ENCODE peak calls at places on chromosomes 12 and 14, in six cellular contexts. B, A, G, J, V and W are unnamed samples.

GRCh38 chr14:22476005-22476751 is 112.8 kb downstream of the DAD1 start:
- DNase-seq in V (no peak), A (no peak), J (no peak), G (no peak), B (no peak), W (no peak)

GRCh38 chr12:70487440-70487839 is 121.3 kb downstream of the KCNMB4 start:
- DNase-seq in V (no peak), J (no peak), B (no peak), A (peak), G (no peak), W (peak)

GRCh38 chr14:59305231-59305630 is 116.8 kb downstream of the DAAM1 start:
- DNase-seq in V (no peak), G (no peak), J (no peak), B (no peak), A (no peak), W (peak)

GRCh38 chr14:69481815-69482568 is 2.5 kb upstream of the PLEKHD1 start:
- DNase-seq in B (no peak), J (no peak), V (peak), A (no peak), G (no peak), W (no peak)

GRCh38 chr14:104705340-104706047 is 16.1 kb downstream of the INF2 start:
- DNase-seq in J (no peak), A (no peak), G (no peak), B (no peak), V (no peak), W (no peak)

GRCh38 chr12:115375188-115375991 is 691.4 kb upstream of the TBX3 start:
- DNase-seq in J (peak), G (no peak), A (peak), B (no peak), V (peak), W (peak)

GRCh38 chr14:74008843-74009499 is 10.1 kb downstream of the ENTPD5 start:
- DNase-seq in A (no peak), V (no peak), J (no peak), B (no peak), G (no peak), W (no peak)

GRCh38 chr12:113070117-113070906 is 13.8 kb downstream of the DTX1 start:
- DNase-seq in G (peak), J (no peak), A (no peak), B (peak), V (no peak), W (no peak)

GRCh38 chr12:69929125-69929524 is 104.1 kb downstream of the MYRFL start:
- DNase-seq in B (no peak), V (no peak), A (peak), J (no peak), G (no peak), W (no peak)

GRCh38 chr12:107388263-107388662 is 294.9 kb upstream of the CRY1 start:
- DNase-seq in B (no peak), G (no peak), J (no peak), V (no peak), A (no peak), W (no peak)

GRCh38 chr12:40312982-40313576 is 88.3 kb downstream of the LRRK2 start:
- DNase-seq in G (no peak), V (no peak), B (no peak), A (peak), J (peak), W (peak)

GRCh38 chr14:49897965-49898364 is 5.1 kb downstream of the ARF6 start:
- DNase-seq in G (no peak), B (peak), A (no peak), V (no peak), J (no peak), W (no peak)

GRCh38 chr14:105862581-105863239 is 336.3 kb downstream of the TMEM121 start:
- DNase-seq in G (no peak), A (no peak), V (no peak), J (no peak), B (no peak), W (no peak)

GRCh38 chr14:65237023-65237814 is 134.9 kb upstream of the MAX start:
- DNase-seq in B (no peak), J (no peak), A (peak), V (no peak), G (no peak), W (peak)

GRCh38 chr12:85733984-85734383 is 102.2 kb downstream of the RASSF9 start:
- DNase-seq in V (no peak), A (peak), J (no peak), G (no peak), B (no peak), W (peak)

GRCh38 chr12:1212529-1212928 is 221.5 kb downstream of the ERC1 start:
- DNase-seq in G (no peak), J (no peak), V (no peak), B (peak), A (no peak), W (no peak)

GRCh38 chr14:69484444-69485113 is at the start of gene PLEKHD1:
- DNase-seq in G (no peak), B (peak), V (no peak), J (peak), A (no peak), W (no peak)

GRCh38 chr14:75661499-75661814 is 411 bp downstream of the TTLL5 start:
- DNase-seq in J (no peak), V (no peak), B (no peak), G (no peak), A (no peak), W (no peak)

GRCh38 chr14:30958555-30959407 is 66.7 kb upstream of the AP4S1 start:
- DNase-seq in B (no peak), A (no peak), J (no peak), V (no peak), G (no peak), W (no peak)

GRCh38 chr12:130806574-130806973 is 32.5 kb downstream of the STX2 start:
- DNase-seq in V (no peak), B (no peak), A (no peak), J (no peak), G (no peak), W (no peak)

GRCh38 chr12:66695130-66695529 is 16.3 kb upstream of the GRIP1 start:
- DNase-seq in J (no peak), A (no peak), G (no peak), B (no peak), V (no peak), W (no peak)

GRCh38 chr14:68403794-68404522 is 388.9 kb downstream of the ZFP36L1 start:
- DNase-seq in B (no peak), G (no peak), A (no peak), V (no peak), J (no peak), W (no peak)

GRCh38 chr12:14952295-14952995 is 9.0 kb downstream of the ARHGDIB start:
- DNase-seq in V (peak), J (peak), G (peak), A (peak), B (peak), W (peak)

GRCh38 chr14:84454114-84454513 is 1075.8 kb upstream of the FLRT2 start:
- DNase-seq in G (no peak), A (no peak), B (no peak), J (no peak), V (no peak), W (no peak)

GRCh38 chr12:12376636-12377448 is 20.0 kb downstream of the BORCS5 start:
- DNase-seq in A (peak), J (peak), B (no peak), G (peak), V (peak), W (peak)

GRCh38 chr12:80001562-80001961 is 66.7 kb upstream of the PPP1R12A start:
- DNase-seq in B (no peak), G (no peak), A (no peak), V (no peak), J (no peak), W (no peak)

GRCh38 chr14:31668348-31668747 is 107.1 kb downstream of the NUBPL start:
- DNase-seq in V (no peak), G (no peak), J (no peak), A (no peak), B (no peak), W (no peak)

GRCh38 chr14:64212666-64213065 is 81.5 kb downstream of the ESR2 start:
- DNase-seq in B (no peak), G (no peak), A (no peak), J (no peak), V (no peak), W (no peak)

GRCh38 chr12:123580772-123581171 is 3.6 kb upstream of the TMED2 start:
- DNase-seq in V (no peak), G (no peak), B (no peak), A (no peak), J (no peak), W (no peak)

GRCh38 chr12:75699728-75700496 is 188.5 kb upstream of the KRR1 start:
- DNase-seq in J (no peak), G (no peak), B (no peak), V (no peak), A (peak), W (peak)

GRCh38 chr14:22748691-22749090 is 17.8 kb upstream of the OXA1L start:
- DNase-seq in J (no peak), V (no peak), B (no peak), A (no peak), G (no peak), W (no peak)

GRCh38 chr12:49662998-49663843 is 39.9 kb downstream of the PRPF40B start:
- DNase-seq in A (peak), J (peak), G (peak), V (no peak), B (peak), W (peak)
- H3K4me3 ChIP-seq in A (no peak), J (no peak), G (peak), V (no peak), B (no peak), W (no peak)

DNA sequence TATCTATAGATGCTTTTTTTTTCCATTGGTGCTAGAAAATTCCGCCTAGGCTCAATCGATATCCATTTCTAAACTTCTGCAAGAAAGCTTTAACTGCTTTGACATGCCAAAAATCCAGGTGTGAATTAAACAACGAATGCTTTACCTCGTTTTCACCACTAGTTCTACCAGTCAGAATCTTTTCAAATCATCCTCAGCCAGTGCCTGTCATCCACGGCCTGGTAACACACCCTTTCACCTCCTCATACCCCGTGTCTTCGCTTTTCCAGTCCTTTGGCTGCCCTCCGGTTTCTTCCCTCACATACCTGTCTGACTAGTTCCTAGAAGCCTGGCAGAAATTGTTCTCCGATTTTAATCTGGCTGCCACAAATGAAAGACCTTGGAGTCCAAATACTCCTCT is 1.4 kb upstream of the PHC1 start:
- DNase-seq in A (no peak), G (peak), V (no peak), J (peak), B (no peak), W (no peak)
- H3K4me3 ChIP-seq in A (no peak), G (no peak), V (no peak), J (peak), B (no peak), W (peak)

GRCh38 chr12:24561411-24561871 is 387.5 kb downstream of the BCAT1 start:
- DNase-seq in V (no peak), G (no peak), A (peak), B (no peak), J (peak), W (peak)

GRCh38 chr12:24562761-24563392 is 386.0 kb downstream of the BCAT1 start:
- DNase-seq in G (no peak), B (no peak), V (no peak), J (peak), A (peak), W (peak)

GRCh38 chr12:24561882-24562760 is 386.8 kb downstream of the BCAT1 start:
- DNase-seq in B (peak), A (peak), J (peak), G (no peak), V (no peak), W (peak)

GRCh38 chr12:24560192-24560591 is 388.7 kb downstream of the BCAT1 start:
- DNase-seq in A (peak), B (no peak), J (no peak), V (no peak), G (no peak), W (peak)

GRCh38 chr12:24560867-24561266 is 388.0 kb downstream of the BCAT1 start:
- DNase-seq in A (peak), V (no peak), G (no peak), J (no peak), B (no peak), W (no peak)
- H3K4me3 ChIP-seq in A (peak), V (peak), G (no peak), J (peak), B (no peak), W (peak)

DNA sequence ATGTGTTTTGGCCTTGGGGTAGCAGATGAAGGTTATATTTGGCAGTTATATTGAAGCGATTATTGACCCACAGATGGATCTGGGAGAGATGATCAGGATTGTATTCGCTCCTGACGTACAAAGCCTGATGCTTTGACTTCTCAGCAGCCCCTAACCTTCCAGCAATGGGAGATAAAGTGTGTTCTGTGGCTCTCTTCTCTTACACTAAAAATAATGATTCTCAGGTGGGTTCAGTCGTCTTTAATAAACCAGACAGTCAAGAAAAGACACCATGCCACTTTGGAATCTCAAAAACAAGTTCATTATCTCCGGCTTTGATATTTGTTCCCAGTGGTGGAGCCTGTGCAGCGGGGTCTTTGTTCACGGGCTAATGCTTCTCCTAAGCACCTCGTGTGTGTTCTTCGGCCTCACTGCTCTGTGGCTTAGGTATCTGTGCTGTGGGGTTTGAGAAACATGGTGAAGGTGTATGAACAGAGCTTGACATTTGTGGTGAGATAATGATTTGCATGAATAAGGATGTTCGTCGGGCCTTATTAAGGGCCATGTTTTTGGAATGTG is 1.6 kb downstream of the ACVR1B start:
- DNase-seq in B (peak), A (peak), V (no peak), J (no peak), G (no peak), W (no peak)
- H3K4me3 ChIP-seq in B (peak), A (peak), V (peak), J (peak), G (no peak), W (peak)

DNA sequence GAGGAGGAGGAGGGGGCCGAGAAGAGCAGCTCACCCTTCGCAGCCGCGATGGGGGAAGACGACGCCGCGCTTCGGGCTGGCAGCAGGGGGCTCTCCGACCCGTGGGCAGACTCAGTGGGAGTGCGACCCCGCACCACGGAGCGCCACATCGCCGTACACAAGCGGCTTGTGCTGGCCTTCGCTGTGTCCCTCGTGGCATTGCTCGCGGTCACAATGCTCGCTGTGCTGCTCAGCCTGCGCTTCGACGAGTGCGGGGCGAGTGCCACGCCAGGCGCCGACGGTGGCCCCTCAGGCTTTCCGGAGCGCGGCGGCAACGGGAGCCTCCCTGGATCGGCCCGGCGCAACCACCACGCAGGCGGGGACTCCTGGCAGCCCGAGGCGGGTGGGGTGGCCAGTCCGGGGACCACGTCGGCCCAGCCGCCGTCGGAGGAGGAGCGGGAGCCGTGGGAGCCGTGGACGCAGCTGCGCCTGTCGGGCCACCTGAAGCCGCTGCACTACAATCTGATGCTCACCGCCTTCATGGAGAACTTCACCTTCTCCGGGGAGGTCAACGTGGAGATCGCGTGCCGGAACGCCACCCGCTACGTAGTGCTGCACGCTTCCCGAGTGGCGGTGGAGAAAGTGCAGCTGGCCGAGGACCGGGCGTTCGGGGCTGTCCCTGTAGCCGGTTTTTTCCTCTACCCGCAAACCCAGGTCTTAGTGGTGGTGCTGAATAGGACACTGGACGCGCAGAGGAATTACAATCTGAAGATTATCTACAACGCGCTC is 745 bp downstream of the TRHDE start:
- DNase-seq in J (peak), B (peak), V (no peak), A (no peak), G (no peak), W (peak)
- H3K4me3 ChIP-seq in J (peak), B (peak), V (peak), A (peak), G (no peak), W (peak)

GRCh38 chr14:90842726-90843125 is 26.5 kb upstream of the TTC7B start:
- DNase-seq in A (peak), G (no peak), B (peak), J (no peak), V (no peak), W (no peak)

GRCh38 chr14:90837355-90837754 is 21.1 kb upstream of the TTC7B start:
- DNase-seq in V (no peak), G (no peak), B (no peak), J (no peak), A (no peak), W (peak)

GRCh38 chr14:90839889-90840266 is 23.6 kb upstream of the TTC7B start:
- DNase-seq in J (no peak), G (no peak), B (no peak), A (no peak), V (no peak), W (no peak)

GRCh38 chr14:90836692-90837063 is 20.4 kb upstream of the TTC7B start:
- DNase-seq in V (no peak), G (no peak), A (no peak), J (no peak), B (no peak), W (no peak)

DNA sequence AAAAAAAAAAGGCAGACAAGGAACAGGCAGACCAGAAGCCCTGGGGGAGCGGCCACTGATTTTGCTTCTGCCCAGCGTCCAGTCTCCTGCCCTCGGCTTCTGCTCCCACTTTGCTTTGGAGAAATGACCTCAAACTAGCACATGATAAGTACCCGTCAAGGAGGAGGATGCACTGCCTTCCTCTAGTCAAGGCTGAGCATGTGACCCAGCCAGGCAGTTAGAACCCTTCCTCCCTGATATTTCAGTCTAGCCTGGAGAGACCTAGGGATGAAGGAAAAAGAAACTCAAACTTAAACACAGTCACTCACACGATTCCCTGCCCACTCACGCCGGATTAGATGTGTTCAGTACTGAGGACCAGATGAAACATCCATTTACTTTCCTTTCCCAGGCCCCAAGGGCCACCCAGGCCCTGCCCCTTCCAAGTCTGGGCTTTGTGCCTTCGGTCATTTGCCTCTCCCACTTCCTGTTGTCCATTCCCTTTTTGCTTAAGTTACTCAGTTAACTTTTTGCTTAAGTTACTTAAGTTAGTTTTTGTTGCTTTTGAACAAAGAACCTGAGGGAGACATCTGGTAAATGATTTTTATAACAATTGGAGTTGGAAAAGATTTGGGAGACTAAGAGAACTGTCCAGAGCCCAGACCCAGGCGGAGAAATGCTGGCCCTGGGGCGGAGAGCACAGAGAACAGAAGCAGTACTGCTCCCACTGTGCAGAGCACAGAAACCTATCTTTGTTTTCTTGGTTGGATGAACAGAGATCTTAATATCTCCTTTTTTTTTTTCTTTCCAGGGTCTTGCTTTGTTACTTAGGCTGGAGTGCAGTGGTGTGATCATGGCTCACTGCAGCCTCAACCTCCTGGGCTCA is 23.0 kb upstream of the TTC7B start:
- DNase-seq in J (peak), A (peak), V (no peak), B (no peak), G (no peak), W (peak)
- H3K4me3 ChIP-seq in J (no peak), A (no peak), V (no peak), B (no peak), G (no peak), W (no peak)

GRCh38 chr12:54868690-54869089 is 14.4 kb downstream of the MUCL1 start:
- DNase-seq in J (no peak), G (no peak), V (no peak), B (no peak), A (no peak), W (no peak)

GRCh38 chr12:54870048-54870447 is 15.7 kb downstream of the MUCL1 start:
- DNase-seq in G (no peak), J (no peak), V (no peak), B (no peak), A (no peak), W (no peak)

GRCh38 chr12:54865683-54866324 is 11.5 kb downstream of the MUCL1 start:
- DNase-seq in G (no peak), J (no peak), V (no peak), B (no peak), A (no peak), W (no peak)

GRCh38 chr12:54870617-54871016 is 16.3 kb downstream of the MUCL1 start:
- DNase-seq in G (no peak), J (no peak), A (no peak), V (no peak), B (no peak), W (no peak)
- H3K4me3 ChIP-seq in G (no peak), J (no peak), A (no peak), V (no peak), B (no peak), W (no peak)